ENCODE peak calls at places on chromosome 11, in four cellular contexts. One of them, this sample, is unnamed.
A peak's percentile ranks its signal among the peaks of the same experiment; 100 is the strongest.

GRCh38 chr11:17277024-17277584 is 565 bp downstream of the NUCB2 start:
- DNase-seq in PC-3: peak; percentile 48
- DNase-seq in CD4-positive, CD25-positive, alpha-beta regulatory T cell: peak; percentile 52
- DNase-seq in mesenchymal stem cell: peak; percentile 63
- DNase-seq in this sample: no peak

GRCh38 chr11:68354181-68354872 is 41.9 kb downstream of the LRP5 start:
- DNase-seq in PC-3: peak; percentile 98
- DNase-seq in CD4-positive, CD25-positive, alpha-beta regulatory T cell: no peak
- DNase-seq in mesenchymal stem cell: peak; percentile 82
- DNase-seq in this sample: peak; percentile 87

GRCh38 chr11:18668131-18668530 is 30.4 kb upstream of the TMEM86A start:
- DNase-seq in PC-3: peak; percentile 28
- DNase-seq in CD4-positive, CD25-positive, alpha-beta regulatory T cell: no peak
- DNase-seq in mesenchymal stem cell: no peak
- DNase-seq in this sample: no peak

GRCh38 chr11:47248664-47249377 is at the start of gene ACP2:
- DNase-seq in PC-3: peak; percentile 83
- DNase-seq in CD4-positive, CD25-positive, alpha-beta regulatory T cell: peak; percentile 89
- DNase-seq in mesenchymal stem cell: peak; percentile 88
- DNase-seq in this sample: peak; percentile 88

GRCh38 chr11:130771708-130772107 is 144.6 kb downstream of the SNX19 start:
- DNase-seq in PC-3: no peak
- DNase-seq in CD4-positive, CD25-positive, alpha-beta regulatory T cell: no peak
- DNase-seq in mesenchymal stem cell: peak; percentile 61
- DNase-seq in this sample: no peak

GRCh38 chr11:130308925-130309324 is 5.8 kb downstream of the ZBTB44 start:
- DNase-seq in PC-3: no peak
- DNase-seq in CD4-positive, CD25-positive, alpha-beta regulatory T cell: no peak
- DNase-seq in mesenchymal stem cell: no peak
- DNase-seq in this sample: no peak

GRCh38 chr11:130407978-130408377 is 20.4 kb downstream of the ADAMTS8 start:
- DNase-seq in PC-3: peak; percentile 99
- DNase-seq in CD4-positive, CD25-positive, alpha-beta regulatory T cell: no peak
- DNase-seq in mesenchymal stem cell: peak; percentile 72
- DNase-seq in this sample: peak; percentile 52

GRCh38 chr11:103091441-103091809 is 535 bp downstream of the DCUN1D5 start:
- DNase-seq in PC-3: peak; percentile 43
- DNase-seq in CD4-positive, CD25-positive, alpha-beta regulatory T cell: no peak
- DNase-seq in mesenchymal stem cell: peak; percentile 64
- DNase-seq in this sample: peak; percentile 61

GRCh38 chr11:128686745-128687177 is 7.1 kb upstream of the FLI1 start:
- DNase-seq in PC-3: peak; percentile 21
- DNase-seq in CD4-positive, CD25-positive, alpha-beta regulatory T cell: peak; percentile 40
- DNase-seq in mesenchymal stem cell: peak; percentile 58
- DNase-seq in this sample: peak; percentile 50

GRCh38 chr11:31535479-31535878 is 25.9 kb downstream of the ELP4 start:
- DNase-seq in PC-3: no peak
- DNase-seq in CD4-positive, CD25-positive, alpha-beta regulatory T cell: no peak
- DNase-seq in mesenchymal stem cell: no peak
- DNase-seq in this sample: no peak

GRCh38 chr11:31529189-31529588 is 19.6 kb downstream of the ELP4 start:
- DNase-seq in PC-3: no peak
- DNase-seq in CD4-positive, CD25-positive, alpha-beta regulatory T cell: no peak
- DNase-seq in mesenchymal stem cell: no peak
- DNase-seq in this sample: no peak

GRCh38 chr11:31529701-31530100 is 20.1 kb downstream of the ELP4 start:
- DNase-seq in PC-3: no peak
- DNase-seq in CD4-positive, CD25-positive, alpha-beta regulatory T cell: no peak
- DNase-seq in mesenchymal stem cell: no peak
- DNase-seq in this sample: no peak

DNA sequence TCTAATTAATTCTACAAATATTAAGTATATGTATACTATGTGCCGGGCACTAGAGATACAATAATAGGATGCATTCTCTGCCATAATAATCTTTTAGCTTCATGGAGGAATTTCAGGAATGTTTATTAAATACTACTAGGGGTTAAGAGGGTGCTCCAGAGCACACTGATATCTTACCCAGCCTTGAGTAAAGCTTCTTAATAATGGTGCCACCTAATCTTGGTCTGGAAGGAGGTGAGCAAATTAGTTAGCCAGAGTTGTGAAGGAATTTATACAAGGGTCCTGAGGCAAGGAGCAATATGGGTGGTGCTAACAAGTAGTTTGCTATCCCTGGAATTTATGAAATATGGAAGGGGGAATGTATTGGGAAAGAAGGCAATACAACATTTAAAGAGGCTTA is 21.7 kb downstream of the ELP4 start:
- DNase-seq in PC-3: no peak
- DNase-seq in CD4-positive, CD25-positive, alpha-beta regulatory T cell: no peak
- DNase-seq in mesenchymal stem cell: no peak
- DNase-seq in this sample: no peak
- H3K4me3 ChIP-seq in PC-3: no peak overlapping the region
- H3K4me3 ChIP-seq in CD4-positive, CD25-positive, alpha-beta regulatory T cell: no peak overlapping the region
- H3K4me3 ChIP-seq in mesenchymal stem cell: no peak overlapping the region
- H3K4me3 ChIP-seq in this sample: no peak overlapping the region

DNA sequence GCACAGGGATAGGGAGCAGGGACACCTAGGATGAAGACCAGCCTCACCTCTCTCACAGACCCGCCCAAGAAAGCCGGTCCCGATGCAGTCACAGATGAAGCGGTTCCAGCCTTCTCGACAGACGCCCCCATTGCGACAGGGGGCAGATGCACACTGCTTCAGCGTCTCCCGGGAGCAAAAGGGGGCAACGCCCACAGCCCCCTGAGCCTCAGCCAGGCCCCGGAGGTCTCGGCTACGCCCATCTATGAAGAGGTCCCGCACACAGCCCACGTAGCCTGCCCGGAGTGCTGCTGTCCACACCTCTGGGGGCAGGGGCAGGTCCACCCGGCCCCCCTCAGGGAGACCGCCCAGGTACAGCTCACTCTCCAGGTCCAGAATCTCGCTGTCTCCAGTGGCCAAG is 62.3 kb downstream of the NRXN2 start:
- DNase-seq in PC-3: no peak
- DNase-seq in CD4-positive, CD25-positive, alpha-beta regulatory T cell: no peak
- DNase-seq in mesenchymal stem cell: no peak
- DNase-seq in this sample: peak; percentile 60
- H3K4me3 ChIP-seq in PC-3: no peak overlapping the region
- H3K4me3 ChIP-seq in CD4-positive, CD25-positive, alpha-beta regulatory T cell: no peak overlapping the region
- H3K4me3 ChIP-seq in mesenchymal stem cell: no peak overlapping the region
- H3K4me3 ChIP-seq in this sample: peak overlapping the region; percentile 51

DNA sequence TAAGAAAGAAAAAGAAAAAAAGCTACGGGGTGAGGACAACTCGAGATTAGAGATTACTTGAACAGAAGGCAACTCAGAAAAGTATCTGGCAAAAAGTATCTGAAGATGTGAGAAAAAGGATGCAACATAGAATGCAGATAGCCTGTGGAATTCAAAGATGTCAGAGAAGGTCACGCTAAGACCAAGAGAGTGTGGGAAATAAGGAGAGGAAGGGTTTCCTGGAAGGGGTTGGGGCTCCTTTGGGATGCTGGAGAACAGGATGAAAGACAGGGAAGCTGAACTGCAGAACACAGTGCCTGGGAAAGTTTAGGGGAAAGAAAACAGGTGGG is 1.2 kb downstream of the GUCY1A2 start:
- DNase-seq in PC-3: no peak
- DNase-seq in CD4-positive, CD25-positive, alpha-beta regulatory T cell: no peak
- DNase-seq in mesenchymal stem cell: peak; percentile 29
- DNase-seq in this sample: no peak
- H3K4me3 ChIP-seq in PC-3: peak overlapping the region; percentile 57
- H3K4me3 ChIP-seq in CD4-positive, CD25-positive, alpha-beta regulatory T cell: no peak overlapping the region
- H3K4me3 ChIP-seq in mesenchymal stem cell: no peak overlapping the region
- H3K4me3 ChIP-seq in this sample: peak overlapping the region; percentile 64

DNA sequence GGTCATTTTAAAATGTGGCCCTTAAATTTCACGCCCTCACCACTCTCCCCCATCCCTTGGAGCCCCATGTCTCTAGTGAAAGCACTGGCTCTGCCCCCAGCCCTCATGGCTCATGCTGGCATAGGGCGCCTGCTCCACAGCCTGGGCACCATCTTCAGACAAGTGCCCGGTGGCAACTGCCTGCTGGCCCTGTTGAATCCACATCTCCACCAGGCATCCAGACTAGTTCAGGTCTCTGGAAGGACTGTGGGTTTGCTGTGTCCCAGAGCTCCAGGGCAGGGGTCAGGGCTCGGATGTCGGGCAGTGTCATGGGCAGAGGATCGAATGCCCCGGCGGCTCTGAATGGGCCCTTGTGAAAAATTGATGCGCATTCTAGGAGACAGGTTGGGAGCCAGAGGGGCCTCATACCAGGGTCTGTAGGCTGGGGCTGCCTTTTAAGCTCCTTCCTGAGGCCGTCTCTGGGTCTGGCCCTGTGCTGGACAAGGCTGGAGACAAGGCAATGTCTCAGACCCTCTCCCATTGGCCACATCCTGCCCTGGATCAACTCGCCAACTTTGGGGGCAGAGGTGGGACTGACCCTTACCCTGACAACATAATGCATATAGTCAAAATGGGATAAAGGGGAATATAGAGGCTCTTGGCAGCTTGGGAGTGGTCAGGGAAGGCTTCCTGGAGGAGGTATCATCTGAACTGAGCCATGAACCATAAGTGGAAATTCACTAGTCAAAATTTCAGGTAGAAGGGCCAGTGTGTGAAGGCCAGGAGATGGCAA is 1.2 kb downstream of the MYO7A start:
- DNase-seq in PC-3: no peak
- DNase-seq in CD4-positive, CD25-positive, alpha-beta regulatory T cell: no peak
- DNase-seq in mesenchymal stem cell: no peak
- DNase-seq in this sample: no peak
- H3K4me3 ChIP-seq in PC-3: no peak overlapping the region
- H3K4me3 ChIP-seq in CD4-positive, CD25-positive, alpha-beta regulatory T cell: no peak overlapping the region
- H3K4me3 ChIP-seq in mesenchymal stem cell: no peak overlapping the region
- H3K4me3 ChIP-seq in this sample: no peak overlapping the region

GRCh38 chr11:122098223-122098980 is 17.6 kb downstream of the BLID start:
- DNase-seq in PC-3: peak; percentile 49
- DNase-seq in CD4-positive, CD25-positive, alpha-beta regulatory T cell: no peak
- DNase-seq in mesenchymal stem cell: no peak
- DNase-seq in this sample: no peak

GRCh38 chr11:122097419-122098001 is 18.5 kb downstream of the BLID start:
- DNase-seq in PC-3: no peak
- DNase-seq in CD4-positive, CD25-positive, alpha-beta regulatory T cell: no peak
- DNase-seq in mesenchymal stem cell: peak; percentile 59
- DNase-seq in this sample: no peak

GRCh38 chr11:122093731-122094130 is 22.3 kb downstream of the BLID start:
- DNase-seq in PC-3: peak; percentile 60
- DNase-seq in CD4-positive, CD25-positive, alpha-beta regulatory T cell: no peak
- DNase-seq in mesenchymal stem cell: peak; percentile 55
- DNase-seq in this sample: no peak

GRCh38 chr11:122099345-122100045 is 16.5 kb downstream of the BLID start:
- DNase-seq in PC-3: no peak
- DNase-seq in CD4-positive, CD25-positive, alpha-beta regulatory T cell: no peak
- DNase-seq in mesenchymal stem cell: peak; percentile 53
- DNase-seq in this sample: no peak

GRCh38 chr11:122095950-122096942 is 19.8 kb downstream of the BLID start:
- DNase-seq in PC-3: peak; percentile 51
- DNase-seq in CD4-positive, CD25-positive, alpha-beta regulatory T cell: no peak
- DNase-seq in mesenchymal stem cell: peak; percentile 88
- DNase-seq in this sample: no peak
- H3K4me3 ChIP-seq in PC-3: peak overlapping the region; percentile 0
- H3K4me3 ChIP-seq in CD4-positive, CD25-positive, alpha-beta regulatory T cell: no peak overlapping the region
- H3K4me3 ChIP-seq in mesenchymal stem cell: no peak overlapping the region
- H3K4me3 ChIP-seq in this sample: peak overlapping the region; percentile 76

GRCh38 chr11:71542382-71542781 is 4.6 kb downstream of the KRTAP5-8 start:
- DNase-seq in PC-3: no peak
- DNase-seq in CD4-positive, CD25-positive, alpha-beta regulatory T cell: no peak
- DNase-seq in mesenchymal stem cell: no peak
- DNase-seq in this sample: no peak
- H3K4me3 ChIP-seq in PC-3: no peak overlapping the region
- H3K4me3 ChIP-seq in CD4-positive, CD25-positive, alpha-beta regulatory T cell: no peak overlapping the region
- H3K4me3 ChIP-seq in mesenchymal stem cell: no peak overlapping the region
- H3K4me3 ChIP-seq in this sample: no peak overlapping the region

GRCh38 chr11:46238967-46239800 is 38.3 kb upstream of the CREB3L1 start:
- DNase-seq in PC-3: peak; percentile 86
- DNase-seq in CD4-positive, CD25-positive, alpha-beta regulatory T cell: peak; percentile 75
- DNase-seq in mesenchymal stem cell: peak; percentile 88
- DNase-seq in this sample: peak; percentile 92

GRCh38 chr11:46235777-46236688 is 41.4 kb upstream of the CREB3L1 start:
- DNase-seq in PC-3: no peak
- DNase-seq in CD4-positive, CD25-positive, alpha-beta regulatory T cell: no peak
- DNase-seq in mesenchymal stem cell: peak; percentile 22
- DNase-seq in this sample: no peak

GRCh38 chr11:46238078-46238966 is 39.1 kb upstream of the CREB3L1 start:
- DNase-seq in PC-3: no peak
- DNase-seq in CD4-positive, CD25-positive, alpha-beta regulatory T cell: peak; percentile 46
- DNase-seq in mesenchymal stem cell: peak; percentile 72
- DNase-seq in this sample: peak; percentile 74

GRCh38 chr11:46237248-46238077 is 40.0 kb upstream of the CREB3L1 start:
- DNase-seq in PC-3: peak; percentile 83
- DNase-seq in CD4-positive, CD25-positive, alpha-beta regulatory T cell: peak; percentile 31
- DNase-seq in mesenchymal stem cell: peak; percentile 93
- DNase-seq in this sample: peak; percentile 59

DNA sequence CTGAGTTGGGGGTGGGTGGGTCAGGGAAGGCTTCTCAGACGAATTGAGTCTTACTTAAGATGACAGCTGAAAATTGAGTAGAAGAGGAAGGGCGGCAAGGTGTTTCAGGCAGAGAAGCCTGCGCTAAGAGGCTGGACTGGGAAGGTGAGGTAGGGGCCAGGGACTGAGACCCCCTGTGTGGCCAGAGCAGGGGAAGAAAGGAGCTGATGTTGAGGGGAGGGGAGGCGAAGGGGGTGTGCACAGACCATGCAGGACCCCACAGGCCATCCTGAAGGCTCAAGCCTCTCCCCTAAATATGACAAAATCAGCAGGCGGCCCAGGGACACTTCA is 40.6 kb upstream of the CREB3L1 start:
- DNase-seq in PC-3: no peak
- DNase-seq in CD4-positive, CD25-positive, alpha-beta regulatory T cell: no peak
- DNase-seq in mesenchymal stem cell: no peak
- DNase-seq in this sample: peak; percentile 50
- H3K4me3 ChIP-seq in PC-3: no peak overlapping the region
- H3K4me3 ChIP-seq in CD4-positive, CD25-positive, alpha-beta regulatory T cell: no peak overlapping the region
- H3K4me3 ChIP-seq in mesenchymal stem cell: no peak overlapping the region
- H3K4me3 ChIP-seq in this sample: no peak overlapping the region